ENCODE peak calls at places on chromosomes 4 and X, in ten cellular contexts. O, C, X, N, I, V, H, P, B and U are unnamed samples.

GRCh38 chrX:29468911-29469494 is 746.4 kb upstream of the MAGEB2 start:
- DNase-seq in O (no peak), C (no peak), X (no peak), N (no peak), I (no peak), V (no peak), H (no peak), P (no peak), B (no peak), U (no peak)

GRCh38 chr4:124846306-124846705 is 133.8 kb upstream of the ANKRD50 start:
- DNase-seq in O (no peak), C (no peak), X (no peak), N (no peak), I (no peak), V (no peak), H (peak; percentile 64), P (no peak), B (no peak), U (no peak)

GRCh38 chrX:69068295-69069085 is 96.8 kb downstream of the PJA1 start:
- DNase-seq in O (no peak), C (no peak), X (no peak), N (peak; percentile 20), I (no peak), V (peak; percentile 50), H (no peak), P (no peak), B (no peak), U (no peak)

GRCh38 chrX:104482757-104483156 is 83.2 kb upstream of the IL1RAPL2 start:
- DNase-seq in O (no peak), C (no peak), X (no peak), N (no peak), I (no peak), V (no peak), H (no peak), P (no peak), B (no peak), U (no peak)

GRCh38 chr4:79442422-79442821 is 34.4 kb upstream of the GK2 start:
- DNase-seq in O (no peak), C (no peak), X (no peak), N (no peak), I (no peak), V (no peak), H (no peak), P (no peak), B (no peak), U (no peak)

GRCh38 chr4:61374612-61374920 is 174.4 kb downstream of the ADGRL3 start:
- DNase-seq in O (no peak), C (no peak), X (no peak), N (no peak), I (no peak), V (no peak), H (no peak), P (no peak), B (no peak), U (no peak)

GRCh38 chrX:101117701-101118100 is 19.7 kb downstream of the CENPI start:
- DNase-seq in O (no peak), C (no peak), X (no peak), N (no peak), I (no peak), V (no peak), H (no peak), P (no peak), B (no peak), U (no peak)

GRCh38 chr4:155948541-155948940 is 5.1 kb downstream of the CTSO start:
- DNase-seq in O (no peak), C (no peak), X (no peak), N (no peak), I (no peak), V (no peak), H (no peak), P (no peak), B (no peak), U (no peak)

GRCh38 chr4:84913176-84913575 is 53.3 kb downstream of the WDFY3 start:
- DNase-seq in O (no peak), C (no peak), X (no peak), N (no peak), I (no peak), V (no peak), H (no peak), P (no peak), B (no peak), U (no peak)

GRCh38 chr4:143773998-143774898 is 73.8 kb upstream of the FREM3 start:
- DNase-seq in O (peak; percentile 35), C (no peak), X (peak; percentile 11), N (peak; percentile 84), I (peak; percentile 54), V (no peak), H (peak; percentile 70), P (peak; percentile 8), B (peak; percentile 63), U (peak; percentile 20)

GRCh38 chr4:159374749-159375535 is 272.1 kb downstream of the RAPGEF2 start:
- DNase-seq in O (no peak), C (no peak), X (no peak), N (no peak), I (no peak), V (no peak), H (no peak), P (no peak), B (no peak), U (no peak)

GRCh38 chr4:98688416-98689290 is 30.2 kb upstream of the TSPAN5 start:
- DNase-seq in O (no peak), C (no peak), X (no peak), N (no peak), I (no peak), V (no peak), H (peak; percentile 59), P (no peak), B (no peak), U (no peak)

GRCh38 chrX:86002076-86002896 is 45.1 kb downstream of the CHM start:
- DNase-seq in O (peak; percentile 5), C (no peak), X (no peak), N (peak; percentile 92), I (peak; percentile 42), V (no peak), H (peak; percentile 80), P (no peak), B (no peak), U (no peak)

GRCh38 chr4:87117730-87118075 is 102.7 kb downstream of the KLHL8 start:
- DNase-seq in O (no peak), C (no peak), X (no peak), N (no peak), I (no peak), V (no peak), H (no peak), P (no peak), B (no peak), U (no peak)

GRCh38 chr4:56788081-56788480 is 33.4 kb downstream of the SPINK2 start:
- DNase-seq in O (no peak), C (no peak), X (no peak), N (no peak), I (no peak), V (no peak), H (no peak), P (no peak), B (no peak), U (no peak)

GRCh38 chr4:140740422-140740821 is 15.8 kb downstream of the TBC1D9 start:
- DNase-seq in O (no peak), C (no peak), X (no peak), N (no peak), I (no peak), V (no peak), H (no peak), P (no peak), B (no peak), U (no peak)

GRCh38 chr4:111601671-111602070 is 543.6 kb upstream of the FAM241A start:
- DNase-seq in O (no peak), C (no peak), X (no peak), N (no peak), I (no peak), V (no peak), H (no peak), P (no peak), B (no peak), U (no peak)

GRCh38 chr4:104395219-104395618 is 99.5 kb downstream of the CXXC4 start:
- DNase-seq in O (no peak), C (no peak), X (no peak), N (peak; percentile 45), I (no peak), V (no peak), H (no peak), P (peak; percentile 5), B (no peak), U (no peak)

GRCh38 chrX:2596856-2597255 is 94.2 kb upstream of the CD99 start:
- DNase-seq in O (no peak), C (no peak), X (no peak), N (no peak), I (no peak), V (no peak), H (no peak), P (no peak), B (no peak), U (no peak)

GRCh38 chr4:177964061-177964460 is 521.8 kb upstream of the AGA start:
- DNase-seq in O (no peak), C (no peak), X (no peak), N (no peak), I (no peak), V (no peak), H (peak; percentile 35), P (no peak), B (no peak), U (no peak)

GRCh38 chrX:9310596-9310995 is 154.3 kb upstream of the TBL1X start:
- DNase-seq in O (no peak), C (no peak), X (no peak), N (no peak), I (no peak), V (no peak), H (peak; percentile 57), P (no peak), B (no peak), U (no peak)

GRCh38 chrX:40083120-40083978 is 14.4 kb downstream of the BCOR start:
- DNase-seq in O (peak; percentile 38), C (no peak), X (no peak), N (peak; percentile 86), I (no peak), V (no peak), H (peak; percentile 20), P (no peak), B (no peak), U (no peak)

GRCh38 chr4:78370625-78371372 is 180.8 kb upstream of the ANXA3 start:
- DNase-seq in O (no peak), C (no peak), X (no peak), N (no peak), I (no peak), V (no peak), H (peak; percentile 66), P (no peak), B (no peak), U (no peak)

GRCh38 chr4:168483786-168484185 is 3.5 kb upstream of the DDX60L start:
- DNase-seq in O (no peak), C (no peak), X (no peak), N (no peak), I (no peak), V (no peak), H (no peak), P (no peak), B (no peak), U (no peak)